ENCODE peak calls at places on chromosome 21, in four cellular contexts. V, E, G and X are unnamed samples.

GRCh38 chr21:19440792-19441494 is 1037.4 kb upstream of the TMPRSS15 start:
- DNase-seq in V (no peak), G (no peak), E (no peak), X (no peak)

GRCh38 chr21:14889080-14889805 is 175.6 kb downstream of the NRIP1 start:
- DNase-seq in E (no peak), V (no peak), G (peak), X (no peak)

GRCh38 chr21:37106998-37107397 is 33.9 kb downstream of the TTC3 start:
- DNase-seq in E (no peak), V (no peak), G (no peak), X (no peak)

GRCh38 chr21:36647279-36648093 is 51.4 kb upstream of the SIM2 start:
- DNase-seq in V (no peak), E (no peak), G (peak), X (no peak)

GRCh38 chr21:31687108-31687507 is 27.6 kb downstream of the SOD1 start:
- DNase-seq in V (no peak), E (no peak), G (no peak), X (no peak)

GRCh38 chr21:25313891-25314646 is 293.2 kb downstream of the MRPL39 start:
- DNase-seq in G (peak), E (no peak), V (peak), X (no peak)

GRCh38 chr21:31444061-31444460 is 100.0 kb upstream of the TIAM1 start:
- DNase-seq in E (no peak), V (no peak), G (peak), X (no peak)

GRCh38 chr21:36729301-36729970 is 30.5 kb downstream of the SIM2 start:
- DNase-seq in G (no peak), V (no peak), E (no peak), X (no peak)

GRCh38 chr21:37914211-37914900 is 1.9 kb downstream of the KCNJ6 start:
- DNase-seq in G (peak), V (no peak), E (no peak), X (no peak)

GRCh38 chr21:17343055-17343454 is 169.8 kb upstream of the CXADR start:
- DNase-seq in E (peak), V (no peak), G (peak), X (no peak)

GRCh38 chr21:36126166-36126565 is 8.7 kb upstream of the CBR3 start:
- DNase-seq in V (no peak), G (no peak), E (no peak), X (no peak)

GRCh38 chr21:36210779-36211659 is 54.4 kb downstream of the DOP1B start:
- DNase-seq in V (no peak), E (no peak), G (no peak), X (no peak)

GRCh38 chr21:15028186-15028585 is 36.6 kb downstream of the NRIP1 start:
- DNase-seq in E (no peak), G (no peak), V (no peak), X (no peak)

GRCh38 chr21:39599191-39599966 is 13.4 kb upstream of the B3GALT5 start:
- DNase-seq in E (no peak), G (no peak), V (no peak), X (no peak)

GRCh38 chr21:19034041-19034440 is 630.5 kb upstream of the TMPRSS15 start:
- DNase-seq in G (no peak), E (no peak), V (no peak), X (no peak)

GRCh38 chr21:38631171-38631570 is 132.9 kb upstream of the ERG start:
- DNase-seq in E (no peak), G (peak), V (no peak), X (no peak)

GRCh38 chr21:30990514-30991304 is 47.6 kb downstream of the KRTAP19-8 start:
- DNase-seq in E (no peak), G (no peak), V (no peak), X (no peak)

GRCh38 chr21:35609263-35609662 is 451.1 kb downstream of the SETD4 start:
- DNase-seq in E (no peak), G (no peak), V (no peak), X (no peak)

GRCh38 chr21:14550200-14550599 is 4.1 kb upstream of the SAMSN1 start:
- DNase-seq in V (no peak), G (no peak), E (no peak), X (no peak)

GRCh38 chr21:44255519-44255981 is 6.1 kb downstream of the DNMT3L start:
- DNase-seq in E (no peak), G (no peak), V (no peak), X (no peak)

GRCh38 chr21:33451634-33452071 is 28.1 kb downstream of the TMEM50B start:
- DNase-seq in G (no peak), E (no peak), V (no peak), X (no peak)

GRCh38 chr21:25895565-25896205 is 160.9 kb downstream of the GABPA start:
- DNase-seq in E (peak), V (peak), G (peak), X (no peak)

GRCh38 chr21:44583800-44584147 is 3.4 kb upstream of the KRTAP10-5 start:
- DNase-seq in V (no peak), G (no peak), E (no peak), X (no peak)

GRCh38 chr21:38505654-38506523 is 7.6 kb upstream of the ERG start:
- DNase-seq in E (peak), V (peak), G (peak), X (no peak)

GRCh38 chr21:34841154-34841553 is 172.4 kb downstream of the CLIC6 start:
- DNase-seq in E (no peak), V (no peak), G (no peak), X (no peak)

GRCh38 chr21:14675774-14676530 is 129.8 kb upstream of the SAMSN1 start:
- DNase-seq in G (no peak), V (no peak), E (peak), X (peak)

GRCh38 chr21:26469789-26470188 is 103.3 kb downstream of the CYYR1 start:
- DNase-seq in E (no peak), V (peak), G (peak), X (no peak)

GRCh38 chr21:41398831-41399230 is 27.2 kb upstream of the MX1 start:
- DNase-seq in E (no peak), G (no peak), V (no peak), X (no peak)

GRCh38 chr21:33682992-33683627 is 40.8 kb downstream of the ITSN1 start:
- DNase-seq in V (no peak), G (peak), E (no peak), X (no peak)

GRCh38 chr21:17537299-17537698 is 24.5 kb downstream of the CXADR start:
- DNase-seq in G (no peak), E (no peak), V (no peak), X (no peak)

GRCh38 chr21:41411449-41412089 is 14.5 kb upstream of the MX1 start:
- DNase-seq in E (peak), G (peak), V (no peak), X (no peak)

GRCh38 chr21:35204850-35205564 is 155.9 kb upstream of the RUNX1 start:
- DNase-seq in G (peak), V (no peak), E (peak), X (no peak)

GRCh38 chr21:34761758-34762330 is 93.0 kb downstream of the CLIC6 start:
- DNase-seq in V (no peak), G (no peak), E (no peak), X (no peak)

GRCh38 chr21:32698971-32699693 is 28.7 kb downstream of the SYNJ1 start:
- DNase-seq in G (peak), V (no peak), E (no peak), X (no peak)

DNA sequence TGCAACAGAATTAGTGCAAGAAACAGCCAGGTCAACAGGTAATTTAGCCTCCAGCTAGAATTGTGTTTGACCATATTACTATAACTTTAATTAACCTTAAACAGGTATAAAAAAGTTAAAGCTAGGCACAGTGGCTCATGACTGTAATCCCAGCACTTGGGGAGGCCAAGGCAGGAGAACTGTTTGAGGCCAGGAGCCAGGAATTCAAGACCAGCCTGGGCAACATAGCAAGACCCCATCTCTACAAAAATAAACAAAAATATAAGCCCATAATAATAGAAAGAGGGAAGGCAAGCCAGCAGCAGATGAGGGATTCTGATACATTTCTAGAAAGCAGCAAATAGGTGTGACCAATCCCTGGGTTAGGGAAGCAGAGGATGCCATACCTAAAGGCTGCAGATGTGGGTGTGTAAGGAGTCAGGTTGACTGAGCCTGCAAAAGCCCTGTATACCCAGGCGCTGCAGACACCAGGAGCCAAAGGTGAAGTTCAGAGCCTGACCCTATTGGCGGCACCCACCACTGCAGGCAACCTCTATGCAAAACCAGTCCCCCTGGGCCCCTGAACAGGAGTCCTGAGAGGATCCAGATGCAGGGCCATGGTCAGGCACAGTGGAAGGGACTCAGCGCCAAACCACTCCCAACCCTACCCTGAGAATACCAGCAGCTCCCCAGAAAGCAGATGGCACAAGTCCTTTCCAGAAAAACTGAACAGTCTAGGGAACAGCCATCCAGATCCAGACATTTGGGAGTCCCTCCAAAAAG is 19.3 kb upstream of the LSS start:
- DNase-seq in V (no peak), G (no peak), E (no peak), X (no peak)
- H3K4me3 ChIP-seq in V (no peak), G (no peak), E (no peak), X (no peak)

DNA sequence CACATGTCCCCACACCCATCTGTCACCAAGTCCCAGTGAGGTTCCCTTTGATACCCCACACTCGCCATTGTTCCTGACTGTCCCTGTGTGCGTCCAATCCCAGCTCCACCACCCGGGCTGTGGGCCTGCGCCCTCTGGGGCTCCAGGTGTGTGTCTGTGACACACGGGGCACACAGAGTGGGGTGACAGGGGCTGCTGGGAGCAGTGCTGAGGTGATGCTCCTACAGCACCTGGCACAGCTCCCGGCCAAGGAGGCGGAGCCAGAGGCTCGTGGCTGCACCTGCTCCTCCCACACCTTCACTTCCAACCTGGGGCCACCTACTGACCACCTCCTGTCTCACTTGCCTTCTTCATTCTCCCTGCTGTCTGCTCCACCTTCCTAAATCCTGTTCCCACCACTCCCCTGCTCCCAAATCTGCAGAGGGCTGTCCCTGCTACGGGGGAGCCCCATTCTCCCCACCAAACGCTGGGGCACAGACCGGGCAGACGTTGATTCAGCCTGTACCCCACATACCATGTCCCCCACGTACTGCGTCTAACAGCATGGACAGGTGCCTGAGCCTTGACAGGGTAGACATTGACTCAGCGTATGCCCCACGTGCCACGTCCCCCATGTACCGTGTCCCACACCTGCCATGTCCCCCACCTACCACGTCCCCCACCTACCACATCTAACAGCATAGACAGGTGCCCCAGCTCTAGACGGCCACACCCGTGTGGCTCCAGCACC is 16.4 kb downstream of the WDR4 start:
- DNase-seq in V (no peak), G (no peak), E (no peak), X (no peak)
- TF ChIP-seq CTCF in V (no peak), G (no peak), E (no peak), X (no peak)

GRCh38 chr21:45982758-45983731 is 1.5 kb downstream of the COL6A1 start:
- DNase-seq in G (no peak), E (no peak), V (no peak), X (no peak)
- H3K4me3 ChIP-seq in G (peak), E (no peak), V (no peak), X (no peak)

GRCh38 chr21:27759091-27759659 is 792.3 kb upstream of the ADAMTS5 start:
- DNase-seq in V (no peak), G (no peak), E (no peak), X (no peak)
- TF ChIP-seq CTCF in V (peak), G (peak), E (no peak), X (no peak)